ENCODE peak calls at places on chromosome 17, in ten cellular contexts. One of them, this sample, is unnamed.

GRCh38 chr17:77494664-77495435 is 354.1 kb downstream of the SEC14L1 start:
- DNase-seq in activated naive CD8-positive, alpha-beta T cell treated with anti-CD3 and anti-CD28 coated beads, Interleukin-2, amount 50 U/mL, for 24 hours: peak; percentile 81
- DNase-seq in mesenchymal stem cell: peak; percentile 78
- DNase-seq in NCI-H460: peak; percentile 62
- DNase-seq in ELF-1: peak; percentile 92
- DNase-seq in T-helper 17 cell: peak; percentile 74
- DNase-seq in EL: peak; percentile 73
- DNase-seq in stimulated activated CD4-positive, alpha-beta T cell treated with anti-CD3 and anti-CD28 coated beads, Interleukin-2, amount 100 ng/mL, for 48 hours: peak; percentile 75
- DNase-seq in activated effector memory CD4-positive, alpha-beta T cell treated with anti-CD3 and anti-CD28 coated beads, Interleukin-2, amount 50 U/mL, for 16 hours: peak; percentile 91
- DNase-seq in CD4-positive, alpha-beta T cell: peak; percentile 82
- DNase-seq in this sample: peak; percentile 91

GRCh38 chr17:57360266-57360665 is 103.9 kb downstream of the MSI2 start:
- DNase-seq in activated effector memory CD4-positive, alpha-beta T cell treated with anti-CD3 and anti-CD28 coated beads, Interleukin-2, amount 50 U/mL, for 16 hours: no peak
- DNase-seq in T-helper 17 cell: no peak
- DNase-seq in NCI-H460: no peak
- DNase-seq in CD4-positive, alpha-beta T cell: no peak
- DNase-seq in mesenchymal stem cell: no peak
- DNase-seq in stimulated activated CD4-positive, alpha-beta T cell treated with anti-CD3 and anti-CD28 coated beads, Interleukin-2, amount 100 ng/mL, for 48 hours: no peak
- DNase-seq in activated naive CD8-positive, alpha-beta T cell treated with anti-CD3 and anti-CD28 coated beads, Interleukin-2, amount 50 U/mL, for 24 hours: no peak
- DNase-seq in EL: no peak
- DNase-seq in ELF-1: no peak
- DNase-seq in this sample: no peak

GRCh38 chr17:57915532-57915931 is 39.7 kb downstream of the CUEDC1 start:
- DNase-seq in activated effector memory CD4-positive, alpha-beta T cell treated with anti-CD3 and anti-CD28 coated beads, Interleukin-2, amount 50 U/mL, for 16 hours: no peak
- DNase-seq in EL: no peak
- DNase-seq in CD4-positive, alpha-beta T cell: no peak
- DNase-seq in T-helper 17 cell: no peak
- DNase-seq in mesenchymal stem cell: no peak
- DNase-seq in stimulated activated CD4-positive, alpha-beta T cell treated with anti-CD3 and anti-CD28 coated beads, Interleukin-2, amount 100 ng/mL, for 48 hours: no peak
- DNase-seq in ELF-1: peak; percentile 53
- DNase-seq in activated naive CD8-positive, alpha-beta T cell treated with anti-CD3 and anti-CD28 coated beads, Interleukin-2, amount 50 U/mL, for 24 hours: no peak
- DNase-seq in NCI-H460: no peak
- DNase-seq in this sample: peak; percentile 30

GRCh38 chr17:42547698-42548069 is 5.0 kb upstream of the HSD17B1 start:
- DNase-seq in T-helper 17 cell: no peak
- DNase-seq in ELF-1: no peak
- DNase-seq in NCI-H460: no peak
- DNase-seq in CD4-positive, alpha-beta T cell: no peak
- DNase-seq in EL: no peak
- DNase-seq in activated effector memory CD4-positive, alpha-beta T cell treated with anti-CD3 and anti-CD28 coated beads, Interleukin-2, amount 50 U/mL, for 16 hours: no peak
- DNase-seq in stimulated activated CD4-positive, alpha-beta T cell treated with anti-CD3 and anti-CD28 coated beads, Interleukin-2, amount 100 ng/mL, for 48 hours: no peak
- DNase-seq in activated naive CD8-positive, alpha-beta T cell treated with anti-CD3 and anti-CD28 coated beads, Interleukin-2, amount 50 U/mL, for 24 hours: no peak
- DNase-seq in mesenchymal stem cell: no peak
- DNase-seq in this sample: no peak

GRCh38 chr17:5915337-5915736 is 154.8 kb upstream of the WSCD1 start:
- DNase-seq in CD4-positive, alpha-beta T cell: no peak
- DNase-seq in activated naive CD8-positive, alpha-beta T cell treated with anti-CD3 and anti-CD28 coated beads, Interleukin-2, amount 50 U/mL, for 24 hours: no peak
- DNase-seq in mesenchymal stem cell: no peak
- DNase-seq in activated effector memory CD4-positive, alpha-beta T cell treated with anti-CD3 and anti-CD28 coated beads, Interleukin-2, amount 50 U/mL, for 16 hours: no peak
- DNase-seq in T-helper 17 cell: no peak
- DNase-seq in ELF-1: no peak
- DNase-seq in stimulated activated CD4-positive, alpha-beta T cell treated with anti-CD3 and anti-CD28 coated beads, Interleukin-2, amount 100 ng/mL, for 48 hours: no peak
- DNase-seq in NCI-H460: no peak
- DNase-seq in EL: no peak
- DNase-seq in this sample: no peak

GRCh38 chr17:36459601-36460000 is 26.9 kb upstream of the ZNHIT3 start:
- DNase-seq in T-helper 17 cell: no peak
- DNase-seq in stimulated activated CD4-positive, alpha-beta T cell treated with anti-CD3 and anti-CD28 coated beads, Interleukin-2, amount 100 ng/mL, for 48 hours: no peak
- DNase-seq in activated effector memory CD4-positive, alpha-beta T cell treated with anti-CD3 and anti-CD28 coated beads, Interleukin-2, amount 50 U/mL, for 16 hours: no peak
- DNase-seq in NCI-H460: no peak
- DNase-seq in EL: no peak
- DNase-seq in activated naive CD8-positive, alpha-beta T cell treated with anti-CD3 and anti-CD28 coated beads, Interleukin-2, amount 50 U/mL, for 24 hours: no peak
- DNase-seq in ELF-1: no peak
- DNase-seq in mesenchymal stem cell: no peak
- DNase-seq in CD4-positive, alpha-beta T cell: no peak
- DNase-seq in this sample: no peak

GRCh38 chr17:50397111-50397918 is at the start of gene LRRC59:
- DNase-seq in CD4-positive, alpha-beta T cell: peak; percentile 96
- DNase-seq in NCI-H460: peak; percentile 67
- DNase-seq in EL: peak; percentile 83
- DNase-seq in ELF-1: peak; percentile 90
- DNase-seq in activated naive CD8-positive, alpha-beta T cell treated with anti-CD3 and anti-CD28 coated beads, Interleukin-2, amount 50 U/mL, for 24 hours: peak; percentile 96
- DNase-seq in mesenchymal stem cell: peak; percentile 84
- DNase-seq in T-helper 17 cell: peak; percentile 98
- DNase-seq in stimulated activated CD4-positive, alpha-beta T cell treated with anti-CD3 and anti-CD28 coated beads, Interleukin-2, amount 100 ng/mL, for 48 hours: peak; percentile 95
- DNase-seq in activated effector memory CD4-positive, alpha-beta T cell treated with anti-CD3 and anti-CD28 coated beads, Interleukin-2, amount 50 U/mL, for 16 hours: peak; percentile 97
- DNase-seq in this sample: peak; percentile 83

GRCh38 chr17:60493847-60494321 is 32.2 kb downstream of the APPBP2 start:
- DNase-seq in CD4-positive, alpha-beta T cell: no peak
- DNase-seq in NCI-H460: no peak
- DNase-seq in stimulated activated CD4-positive, alpha-beta T cell treated with anti-CD3 and anti-CD28 coated beads, Interleukin-2, amount 100 ng/mL, for 48 hours: no peak
- DNase-seq in EL: peak; percentile 11
- DNase-seq in mesenchymal stem cell: peak; percentile 78
- DNase-seq in activated effector memory CD4-positive, alpha-beta T cell treated with anti-CD3 and anti-CD28 coated beads, Interleukin-2, amount 50 U/mL, for 16 hours: no peak
- DNase-seq in ELF-1: no peak
- DNase-seq in T-helper 17 cell: no peak
- DNase-seq in activated naive CD8-positive, alpha-beta T cell treated with anti-CD3 and anti-CD28 coated beads, Interleukin-2, amount 50 U/mL, for 24 hours: no peak
- DNase-seq in this sample: no peak

GRCh38 chr17:56636276-56636675 is 42.8 kb downstream of the NOG start:
- DNase-seq in stimulated activated CD4-positive, alpha-beta T cell treated with anti-CD3 and anti-CD28 coated beads, Interleukin-2, amount 100 ng/mL, for 48 hours: no peak
- DNase-seq in NCI-H460: no peak
- DNase-seq in T-helper 17 cell: no peak
- DNase-seq in CD4-positive, alpha-beta T cell: no peak
- DNase-seq in activated effector memory CD4-positive, alpha-beta T cell treated with anti-CD3 and anti-CD28 coated beads, Interleukin-2, amount 50 U/mL, for 16 hours: no peak
- DNase-seq in EL: no peak
- DNase-seq in activated naive CD8-positive, alpha-beta T cell treated with anti-CD3 and anti-CD28 coated beads, Interleukin-2, amount 50 U/mL, for 24 hours: no peak
- DNase-seq in ELF-1: no peak
- DNase-seq in mesenchymal stem cell: no peak
- DNase-seq in this sample: no peak

GRCh38 chr17:7443499-7444485 is 1.1 kb upstream of the CHRNB1 start:
- DNase-seq in activated naive CD8-positive, alpha-beta T cell treated with anti-CD3 and anti-CD28 coated beads, Interleukin-2, amount 50 U/mL, for 24 hours: no peak
- DNase-seq in ELF-1: no peak
- DNase-seq in NCI-H460: no peak
- DNase-seq in CD4-positive, alpha-beta T cell: no peak
- DNase-seq in T-helper 17 cell: no peak
- DNase-seq in mesenchymal stem cell: no peak
- DNase-seq in activated effector memory CD4-positive, alpha-beta T cell treated with anti-CD3 and anti-CD28 coated beads, Interleukin-2, amount 50 U/mL, for 16 hours: no peak
- DNase-seq in EL: peak; percentile 44
- DNase-seq in stimulated activated CD4-positive, alpha-beta T cell treated with anti-CD3 and anti-CD28 coated beads, Interleukin-2, amount 100 ng/mL, for 48 hours: no peak
- DNase-seq in this sample: no peak

GRCh38 chr17:78112508-78113471 is 15.8 kb downstream of the TMC6 start:
- DNase-seq in activated naive CD8-positive, alpha-beta T cell treated with anti-CD3 and anti-CD28 coated beads, Interleukin-2, amount 50 U/mL, for 24 hours: peak; percentile 89
- DNase-seq in ELF-1: peak; percentile 94
- DNase-seq in NCI-H460: peak; percentile 67
- DNase-seq in CD4-positive, alpha-beta T cell: peak; percentile 87
- DNase-seq in mesenchymal stem cell: peak; percentile 53
- DNase-seq in T-helper 17 cell: peak; percentile 83
- DNase-seq in activated effector memory CD4-positive, alpha-beta T cell treated with anti-CD3 and anti-CD28 coated beads, Interleukin-2, amount 50 U/mL, for 16 hours: peak; percentile 93
- DNase-seq in stimulated activated CD4-positive, alpha-beta T cell treated with anti-CD3 and anti-CD28 coated beads, Interleukin-2, amount 100 ng/mL, for 48 hours: peak; percentile 84
- DNase-seq in EL: peak; percentile 59
- DNase-seq in this sample: peak; percentile 79

This sample was measured in SK-MEL-5.